ENCODE peak calls at places on chromosome 5, in four cellular contexts. One of them, this sample, is unnamed.

GRCh38 chr5:5699062-5699461 is 276.6 kb downstream of the ICE1 start:
- DNase-seq in HCT116: no peak
- DNase-seq in Peyer's patch: no peak
- DNase-seq in heart left ventricle: no peak
- DNase-seq in this sample: no peak

GRCh38 chr5:147748590-147748989 is 33.9 kb downstream of the JAKMIP2 start:
- DNase-seq in heart left ventricle: no peak
- DNase-seq in HCT116: no peak
- DNase-seq in Peyer's patch: no peak
- DNase-seq in this sample: no peak

GRCh38 chr5:132557425-132557805 is 638 bp downstream of the RAD50 start:
- DNase-seq in Peyer's patch: peak; percentile 89
- DNase-seq in HCT116: peak; percentile 37
- DNase-seq in heart left ventricle: peak; percentile 34
- DNase-seq in this sample: peak; percentile 46

GRCh38 chr5:94575196-94575595 is 43.2 kb downstream of the KIAA0825 start:
- DNase-seq in heart left ventricle: no peak
- DNase-seq in Peyer's patch: no peak
- DNase-seq in HCT116: no peak
- DNase-seq in this sample: no peak

GRCh38 chr5:74056789-74057164 is 430.8 kb downstream of the ARHGEF28 start:
- DNase-seq in heart left ventricle: no peak
- DNase-seq in HCT116: no peak
- DNase-seq in Peyer's patch: peak; percentile 50
- DNase-seq in this sample: peak; percentile 61

GRCh38 chr5:139968547-139969261 is 74.4 kb downstream of the NRG2 start:
- DNase-seq in HCT116: peak; percentile 72
- DNase-seq in Peyer's patch: peak; percentile 94
- DNase-seq in heart left ventricle: peak; percentile 88
- DNase-seq in this sample: peak; percentile 92

GRCh38 chr5:92372766-92373165 is 989.6 kb upstream of the ARRDC3 start:
- DNase-seq in HCT116: no peak
- DNase-seq in Peyer's patch: no peak
- DNase-seq in heart left ventricle: no peak
- DNase-seq in this sample: no peak

GRCh38 chr5:71666321-71666720 is 52.8 kb upstream of the CARTPT start:
- DNase-seq in Peyer's patch: no peak
- DNase-seq in heart left ventricle: no peak
- DNase-seq in HCT116: no peak
- DNase-seq in this sample: no peak

GRCh38 chr5:151262532-151262931 is 9.5 kb downstream of the GM2A start:
- DNase-seq in HCT116: no peak
- DNase-seq in Peyer's patch: no peak
- DNase-seq in heart left ventricle: no peak
- DNase-seq in this sample: no peak

GRCh38 chr5:175344331-175345200 is 99.4 kb downstream of the DRD1 start:
- DNase-seq in heart left ventricle: no peak
- DNase-seq in HCT116: peak; percentile 71
- DNase-seq in Peyer's patch: no peak
- DNase-seq in this sample: no peak

GRCh38 chr5:103345461-103345860 is 86.9 kb downstream of the MACIR start:
- DNase-seq in Peyer's patch: no peak
- DNase-seq in heart left ventricle: no peak
- DNase-seq in HCT116: no peak
- DNase-seq in this sample: no peak

GRCh38 chr5:136007271-136007670 is 21.5 kb upstream of the TGFBI start:
- DNase-seq in Peyer's patch: no peak
- DNase-seq in heart left ventricle: no peak
- DNase-seq in HCT116: no peak
- DNase-seq in this sample: no peak

GRCh38 chr5:136004436-136004835 is 24.4 kb upstream of the TGFBI start:
- DNase-seq in HCT116: no peak
- DNase-seq in Peyer's patch: no peak
- DNase-seq in heart left ventricle: no peak
- DNase-seq in this sample: no peak

GRCh38 chr5:136006164-136006563 is 22.6 kb upstream of the TGFBI start:
- DNase-seq in heart left ventricle: no peak
- DNase-seq in HCT116: no peak
- DNase-seq in Peyer's patch: no peak
- DNase-seq in this sample: no peak

GRCh38 chr5:136005371-136005770 is 23.4 kb upstream of the TGFBI start:
- DNase-seq in HCT116: no peak
- DNase-seq in heart left ventricle: no peak
- DNase-seq in Peyer's patch: no peak
- DNase-seq in this sample: no peak

DNA sequence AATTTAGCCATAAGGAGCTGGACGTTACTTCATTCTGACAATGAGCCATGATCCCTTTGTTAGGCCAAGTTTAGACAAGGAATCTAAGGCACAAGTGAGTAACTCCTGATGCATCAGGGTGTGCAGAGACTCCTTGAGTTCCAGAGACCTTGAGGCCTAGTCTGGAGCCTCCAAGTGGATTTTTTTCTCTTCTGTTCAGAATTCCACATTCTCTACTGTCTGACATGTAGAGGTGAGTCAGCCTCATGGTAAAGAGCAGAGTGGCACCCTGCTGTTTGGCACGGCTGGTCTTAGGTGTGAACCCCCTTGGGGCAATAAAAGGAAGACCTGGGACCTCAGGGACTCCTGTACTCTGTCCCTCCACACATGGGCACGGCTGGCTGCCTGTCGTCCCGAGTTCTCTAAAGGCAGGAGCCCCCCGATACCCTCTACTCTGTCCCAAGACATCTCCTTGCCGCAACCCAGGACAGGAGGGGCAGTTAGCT is 22.0 kb upstream of the TGFBI start:
- DNase-seq in heart left ventricle: no peak
- DNase-seq in Peyer's patch: no peak
- DNase-seq in HCT116: peak; percentile 36
- DNase-seq in this sample: no peak
- TF ChIP-seq POLR2A in heart left ventricle: no peak
- TF ChIP-seq POLR2A in Peyer's patch: no peak
- TF ChIP-seq POLR2A in HCT116: no peak
- TF ChIP-seq POLR2A in this sample: no peak

GRCh38 chr5:17278931-17279330 is 61.5 kb downstream of the BASP1 start:
- DNase-seq in HCT116: no peak
- DNase-seq in heart left ventricle: no peak
- DNase-seq in Peyer's patch: no peak
- DNase-seq in this sample: no peak
- H3K27ac ChIP-seq in HCT116: no peak overlapping the region
- H3K27ac ChIP-seq in heart left ventricle: no peak overlapping the region
- H3K27ac ChIP-seq in Peyer's patch: no peak overlapping the region
- H3K27ac ChIP-seq in this sample: no peak overlapping the region

GRCh38 chr5:141319202-141319601 is 1.4 kb downstream of the TAF7 start:
- DNase-seq in HCT116: no peak
- DNase-seq in heart left ventricle: no peak
- DNase-seq in Peyer's patch: no peak
- DNase-seq in this sample: no peak

GRCh38 chr5:141322261-141322660 is 1.7 kb upstream of the TAF7 start:
- DNase-seq in heart left ventricle: no peak
- DNase-seq in Peyer's patch: no peak
- DNase-seq in HCT116: no peak
- DNase-seq in this sample: no peak

GRCh38 chr5:141326088-141326854 is 4.0 kb upstream of the PCDHGA1 start:
- DNase-seq in heart left ventricle: peak; percentile 82
- DNase-seq in Peyer's patch: peak; percentile 82
- DNase-seq in HCT116: no peak
- DNase-seq in this sample: peak; percentile 55

GRCh38 chr5:141319699-141320098 is 885 bp downstream of the TAF7 start:
- DNase-seq in heart left ventricle: no peak
- DNase-seq in HCT116: no peak
- DNase-seq in Peyer's patch: no peak
- DNase-seq in this sample: no peak

GRCh38 chr5:141320225-141321169 is at the start of gene TAF7:
- DNase-seq in heart left ventricle: peak; percentile 95
- DNase-seq in Peyer's patch: peak; percentile 95
- DNase-seq in HCT116: peak; percentile 89
- DNase-seq in this sample: peak; percentile 91
- TF ChIP-seq POLR2A in heart left ventricle: peak; percentile 94
- TF ChIP-seq POLR2A in Peyer's patch: peak; percentile 87
- TF ChIP-seq POLR2A in HCT116: peak; percentile 94
- TF ChIP-seq POLR2A in this sample: peak; percentile 96

DNA sequence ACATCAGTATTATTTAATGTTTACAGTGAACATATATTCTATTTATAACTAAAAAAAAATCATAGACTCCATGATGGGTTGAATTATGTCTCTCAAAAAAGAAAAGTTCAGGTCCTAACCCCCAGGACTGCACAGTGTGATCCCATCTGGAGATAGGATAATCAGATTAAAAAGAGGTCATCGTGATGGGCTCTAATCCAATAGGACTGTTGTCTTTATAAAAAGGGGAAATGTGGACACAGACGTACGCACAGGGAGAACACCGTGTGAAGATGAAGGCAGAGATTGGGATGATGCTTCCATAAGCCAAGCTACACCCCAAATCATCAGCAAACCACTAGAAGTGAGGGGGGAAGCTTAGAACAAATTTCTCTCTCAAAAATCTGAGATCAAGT is 221.4 kb downstream of the SNX18 start:
- DNase-seq in heart left ventricle: no peak
- DNase-seq in Peyer's patch: no peak
- DNase-seq in HCT116: no peak
- DNase-seq in this sample: no peak
- H3K27ac ChIP-seq in heart left ventricle: no peak overlapping the region
- H3K27ac ChIP-seq in Peyer's patch: no peak overlapping the region
- H3K27ac ChIP-seq in HCT116: no peak overlapping the region
- H3K27ac ChIP-seq in this sample: no peak overlapping the region

DNA sequence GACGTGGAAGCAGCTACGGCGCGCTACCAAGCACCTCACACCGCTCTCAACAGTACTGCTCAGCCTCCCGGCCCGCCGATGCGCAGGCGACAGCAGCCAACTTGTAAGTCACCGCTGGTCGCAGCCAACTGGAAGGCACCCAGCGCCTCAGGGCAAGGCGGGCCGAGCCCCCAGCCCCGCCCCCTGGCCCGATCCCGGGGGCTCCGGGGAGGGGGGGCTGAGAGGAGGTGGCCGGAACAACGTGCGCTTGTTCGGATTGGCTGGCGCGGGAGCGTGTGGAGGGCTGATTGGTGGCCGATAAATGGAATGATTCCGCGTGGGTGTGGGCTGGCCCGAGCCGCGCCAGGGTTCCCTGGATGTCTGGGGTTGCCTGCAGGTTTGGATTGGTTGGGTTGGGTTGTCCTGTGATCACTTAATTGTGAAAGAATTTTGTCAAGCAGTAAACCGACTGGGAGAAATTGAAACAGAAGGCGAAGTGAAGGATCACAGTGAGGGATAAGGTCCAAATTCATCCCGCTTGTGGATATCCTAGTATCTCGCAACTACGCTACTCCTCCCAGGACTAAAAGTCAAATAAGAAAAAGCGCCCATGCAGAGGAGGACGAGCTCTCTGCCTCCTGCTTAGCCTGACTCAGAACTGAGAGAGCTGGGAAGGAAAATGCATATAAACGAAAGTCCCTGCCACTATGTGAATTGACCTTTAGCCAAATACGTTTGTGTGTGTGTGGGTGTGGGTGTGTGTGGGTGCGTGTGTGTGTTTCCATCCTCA is at the start of gene STARD4:
- DNase-seq in Peyer's patch: peak; percentile 98
- DNase-seq in heart left ventricle: peak; percentile 97
- DNase-seq in HCT116: peak; percentile 84
- DNase-seq in this sample: peak; percentile 96
- TF ChIP-seq POLR2A in Peyer's patch: peak; percentile 95
- TF ChIP-seq POLR2A in heart left ventricle: no peak
- TF ChIP-seq POLR2A in HCT116: no peak
- TF ChIP-seq POLR2A in this sample: peak; percentile 92

DNA sequence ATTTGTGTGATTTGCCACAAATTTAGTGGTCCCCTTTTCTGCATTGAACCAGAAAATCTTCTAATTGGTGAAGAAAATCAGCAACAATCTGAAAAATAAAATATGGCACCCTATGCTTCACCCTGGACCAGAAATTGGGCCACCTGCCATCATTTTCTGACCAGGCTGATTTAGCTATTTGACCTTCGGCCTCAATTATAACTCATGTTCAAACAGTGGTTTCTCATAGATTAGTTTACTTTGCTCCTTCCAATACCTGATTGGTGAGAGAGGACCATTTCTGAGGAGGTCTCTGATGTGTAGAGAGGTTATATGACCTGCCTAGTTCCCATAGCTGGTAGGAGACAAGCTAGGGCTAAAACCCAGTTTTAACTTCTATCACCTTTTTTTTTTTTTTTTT is 59.0 kb downstream of the PTTG1 start:
- DNase-seq in heart left ventricle: no peak
- DNase-seq in HCT116: no peak
- DNase-seq in Peyer's patch: no peak
- DNase-seq in this sample: no peak
- H3K27ac ChIP-seq in heart left ventricle: no peak overlapping the region
- H3K27ac ChIP-seq in HCT116: no peak overlapping the region
- H3K27ac ChIP-seq in Peyer's patch: no peak overlapping the region
- H3K27ac ChIP-seq in this sample: no peak overlapping the region

GRCh38 chr5:160175438-160176218 is 53.7 kb upstream of the FABP6 start:
- DNase-seq in heart left ventricle: peak; percentile 74
- DNase-seq in Peyer's patch: peak; percentile 60
- DNase-seq in HCT116: no peak
- DNase-seq in this sample: peak; percentile 22
- TF ChIP-seq POLR2A in heart left ventricle: no peak
- TF ChIP-seq POLR2A in Peyer's patch: no peak
- TF ChIP-seq POLR2A in HCT116: no peak
- TF ChIP-seq POLR2A in this sample: no peak

DNA sequence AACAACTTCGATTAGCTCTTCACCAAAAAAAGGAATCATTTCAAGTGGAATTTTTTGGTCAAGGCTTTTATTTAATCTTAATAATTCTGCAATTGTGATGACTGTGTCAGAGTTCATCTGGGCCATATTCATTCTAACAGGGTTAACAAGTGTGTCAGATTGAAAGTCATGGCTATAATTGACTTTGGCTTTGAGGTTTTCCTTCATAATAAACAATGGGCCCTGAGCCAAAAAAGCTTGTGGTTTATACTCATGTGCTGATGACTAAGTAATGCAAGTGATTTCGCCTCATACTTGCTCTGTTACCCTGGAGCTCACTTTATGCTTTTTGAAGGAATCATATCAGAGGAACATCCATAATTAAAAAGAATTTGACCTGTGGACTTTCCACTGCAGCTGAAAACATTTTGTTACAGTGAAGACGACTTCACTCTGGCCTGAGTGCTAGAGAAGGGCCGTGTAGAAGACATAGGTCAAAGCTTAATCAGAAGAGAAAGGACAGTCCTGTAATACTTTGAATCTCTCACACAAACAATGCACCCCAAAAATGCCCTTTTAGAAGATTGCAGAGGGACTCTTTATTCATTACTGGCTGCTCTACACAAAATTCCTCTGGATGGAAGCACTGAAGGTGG is 101.7 kb downstream of the GDNF start:
- DNase-seq in HCT116: peak; percentile 59
- DNase-seq in Peyer's patch: peak; percentile 50
- DNase-seq in heart left ventricle: no peak
- DNase-seq in this sample: peak; percentile 45
- H3K27ac ChIP-seq in HCT116: peak overlapping the region; percentile 2
- H3K27ac ChIP-seq in Peyer's patch: peak overlapping the region; percentile 53
- H3K27ac ChIP-seq in heart left ventricle: no peak overlapping the region
- H3K27ac ChIP-seq in this sample: no peak overlapping the region

DNA sequence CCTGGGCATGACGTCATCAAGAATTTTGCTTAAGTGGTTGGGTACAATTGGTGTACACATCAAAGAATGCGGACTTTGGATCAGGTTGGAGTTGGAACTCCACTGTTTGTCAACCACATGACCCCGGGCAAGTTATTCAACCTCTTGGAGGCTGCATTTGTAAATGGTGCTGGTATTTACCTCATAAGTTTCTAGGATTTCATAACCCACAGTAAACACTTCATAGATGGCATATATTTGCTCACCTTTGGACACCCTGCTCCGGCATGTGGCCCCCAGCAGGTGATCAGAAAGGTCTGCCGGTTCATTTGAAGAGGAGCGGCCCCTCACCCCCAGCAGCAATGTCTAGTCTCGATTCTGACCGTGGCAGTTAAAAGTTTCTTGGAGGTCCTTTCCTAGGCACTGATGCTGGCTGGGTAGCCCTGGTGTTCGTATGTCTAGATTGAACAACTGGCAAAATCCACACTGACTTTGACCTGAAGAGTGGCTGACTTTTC is 60.6 kb downstream of the IL6ST start:
- DNase-seq in heart left ventricle: no peak
- DNase-seq in Peyer's patch: no peak
- DNase-seq in HCT116: no peak
- DNase-seq in this sample: peak; percentile 35
- TF ChIP-seq POLR2A in heart left ventricle: no peak
- TF ChIP-seq POLR2A in Peyer's patch: no peak
- TF ChIP-seq POLR2A in HCT116: no peak
- TF ChIP-seq POLR2A in this sample: no peak

This sample was measured in body of pancreas.